ENCODE peak calls at places on chromosomes 2 and 18, in ten cellular contexts. One of them, this sample, is unnamed.

GRCh38 chr2:19131871-19132270 is 226.6 kb downstream of the OSR1 start:
- DNase-seq in cardiac muscle cell: no peak
- DNase-seq in thyroid gland: no peak
- DNase-seq in suprapubic skin: no peak
- DNase-seq in left ventricle myocardium inferior: no peak
- DNase-seq in transverse colon: no peak
- DNase-seq in adrenal gland: no peak
- DNase-seq in heart left ventricle: no peak
- DNase-seq in lung: no peak
- DNase-seq in Peyer's patch: no peak
- DNase-seq in this sample: no peak

GRCh38 chr18:79707671-79708070 is 28.1 kb downstream of the CTDP1 start:
- DNase-seq in Peyer's patch: no peak
- DNase-seq in cardiac muscle cell: no peak
- DNase-seq in suprapubic skin: no peak
- DNase-seq in adrenal gland: no peak
- DNase-seq in left ventricle myocardium inferior: no peak
- DNase-seq in heart left ventricle: no peak
- DNase-seq in thyroid gland: no peak
- DNase-seq in transverse colon: no peak
- DNase-seq in lung: no peak
- DNase-seq in this sample: no peak

GRCh38 chr2:44730583-44730982 is 210.9 kb upstream of the SIX3 start:
- DNase-seq in cardiac muscle cell: no peak
- DNase-seq in heart left ventricle: no peak
- DNase-seq in transverse colon: no peak
- DNase-seq in suprapubic skin: no peak
- DNase-seq in Peyer's patch: no peak
- DNase-seq in adrenal gland: no peak
- DNase-seq in lung: no peak
- DNase-seq in left ventricle myocardium inferior: no peak
- DNase-seq in thyroid gland: no peak
- DNase-seq in this sample: no peak

GRCh38 chr18:59085126-59085794 is 54.4 kb upstream of the SEC11C start:
- DNase-seq in heart left ventricle: no peak
- DNase-seq in adrenal gland: no peak
- DNase-seq in transverse colon: no peak
- DNase-seq in lung: no peak
- DNase-seq in suprapubic skin: no peak
- DNase-seq in cardiac muscle cell: no peak
- DNase-seq in thyroid gland: no peak
- DNase-seq in Peyer's patch: no peak
- DNase-seq in left ventricle myocardium inferior: no peak
- DNase-seq in this sample: no peak

GRCh38 chr2:100563407-100564247 is 834 bp downstream of the PDCL3 start:
- DNase-seq in lung: no peak
- DNase-seq in transverse colon: no peak
- DNase-seq in heart left ventricle: no peak
- DNase-seq in cardiac muscle cell: no peak
- DNase-seq in adrenal gland: peak; percentile 26
- DNase-seq in suprapubic skin: peak; percentile 80
- DNase-seq in left ventricle myocardium inferior: no peak
- DNase-seq in thyroid gland: peak; percentile 10
- DNase-seq in Peyer's patch: peak; percentile 31
- DNase-seq in this sample: peak; percentile 64

GRCh38 chr18:36157441-36157840 is 27.7 kb downstream of the ELP2 start:
- DNase-seq in cardiac muscle cell: no peak
- DNase-seq in Peyer's patch: no peak
- DNase-seq in thyroid gland: no peak
- DNase-seq in suprapubic skin: no peak
- DNase-seq in lung: no peak
- DNase-seq in left ventricle myocardium inferior: no peak
- DNase-seq in adrenal gland: no peak
- DNase-seq in heart left ventricle: no peak
- DNase-seq in transverse colon: no peak
- DNase-seq in this sample: no peak

GRCh38 chr2:129766594-129766993 is 212.9 kb upstream of the RAB6C start:
- DNase-seq in transverse colon: no peak
- DNase-seq in thyroid gland: no peak
- DNase-seq in Peyer's patch: no peak
- DNase-seq in suprapubic skin: peak; percentile 58
- DNase-seq in adrenal gland: no peak
- DNase-seq in heart left ventricle: no peak
- DNase-seq in left ventricle myocardium inferior: no peak
- DNase-seq in cardiac muscle cell: no peak
- DNase-seq in lung: no peak
- DNase-seq in this sample: no peak

GRCh38 chr18:45505497-45506206 is 109.6 kb upstream of the SLC14A2 start:
- DNase-seq in left ventricle myocardium inferior: peak; percentile 18
- DNase-seq in lung: no peak
- DNase-seq in adrenal gland: no peak
- DNase-seq in thyroid gland: no peak
- DNase-seq in suprapubic skin: no peak
- DNase-seq in cardiac muscle cell: peak; percentile 29
- DNase-seq in transverse colon: no peak
- DNase-seq in heart left ventricle: peak; percentile 20
- DNase-seq in Peyer's patch: no peak
- DNase-seq in this sample: no peak

GRCh38 chr2:172929644-172930043 is 146.0 kb upstream of the MAP3K20 start:
- DNase-seq in left ventricle myocardium inferior: no peak
- DNase-seq in adrenal gland: no peak
- DNase-seq in lung: no peak
- DNase-seq in Peyer's patch: no peak
- DNase-seq in thyroid gland: no peak
- DNase-seq in cardiac muscle cell: peak; percentile 27
- DNase-seq in transverse colon: no peak
- DNase-seq in suprapubic skin: no peak
- DNase-seq in heart left ventricle: no peak
- DNase-seq in this sample: no peak

GRCh38 chr18:12254137-12254819 is at the start of gene CIDEA:
- DNase-seq in transverse colon: no peak
- DNase-seq in cardiac muscle cell: peak; percentile 35
- DNase-seq in left ventricle myocardium inferior: no peak
- DNase-seq in thyroid gland: peak; percentile 43
- DNase-seq in Peyer's patch: no peak
- DNase-seq in lung: no peak
- DNase-seq in suprapubic skin: no peak
- DNase-seq in heart left ventricle: no peak
- DNase-seq in adrenal gland: no peak
- DNase-seq in this sample: no peak

GRCh38 chr18:79922971-79923411 is 28.5 kb downstream of the SLC66A2 start:
- DNase-seq in lung: no peak
- DNase-seq in transverse colon: peak; percentile 5
- DNase-seq in heart left ventricle: peak; percentile 16
- DNase-seq in cardiac muscle cell: no peak
- DNase-seq in adrenal gland: no peak
- DNase-seq in Peyer's patch: no peak
- DNase-seq in thyroid gland: peak; percentile 2
- DNase-seq in suprapubic skin: peak; percentile 71
- DNase-seq in left ventricle myocardium inferior: no peak
- DNase-seq in this sample: peak; percentile 10

GRCh38 chr2:82278409-82278808 is 1973.9 kb upstream of the LRRTM1 start:
- DNase-seq in left ventricle myocardium inferior: no peak
- DNase-seq in cardiac muscle cell: no peak
- DNase-seq in Peyer's patch: no peak
- DNase-seq in suprapubic skin: no peak
- DNase-seq in transverse colon: no peak
- DNase-seq in thyroid gland: no peak
- DNase-seq in adrenal gland: no peak
- DNase-seq in heart left ventricle: no peak
- DNase-seq in lung: no peak
- DNase-seq in this sample: no peak
- H3K9me3 ChIP-seq in left ventricle myocardium inferior: peaks cover 4% of the 10 kb centered on the region
- H3K9me3 ChIP-seq in cardiac muscle cell: no peaks in the 10 kb centered on the region
- H3K9me3 ChIP-seq in Peyer's patch: no peaks in the 10 kb centered on the region
- H3K9me3 ChIP-seq in suprapubic skin: no peaks in the 10 kb centered on the region
- H3K9me3 ChIP-seq in transverse colon: no peaks in the 10 kb centered on the region
- H3K9me3 ChIP-seq in thyroid gland: no peaks in the 10 kb centered on the region
- H3K9me3 ChIP-seq in adrenal gland: no peaks in the 10 kb centered on the region
- H3K9me3 ChIP-seq in heart left ventricle: no peaks in the 10 kb centered on the region
- H3K9me3 ChIP-seq in lung: peaks cover 9% of the 10 kb centered on the region
- H3K9me3 ChIP-seq in this sample: no peaks in the 10 kb centered on the region

DNA sequence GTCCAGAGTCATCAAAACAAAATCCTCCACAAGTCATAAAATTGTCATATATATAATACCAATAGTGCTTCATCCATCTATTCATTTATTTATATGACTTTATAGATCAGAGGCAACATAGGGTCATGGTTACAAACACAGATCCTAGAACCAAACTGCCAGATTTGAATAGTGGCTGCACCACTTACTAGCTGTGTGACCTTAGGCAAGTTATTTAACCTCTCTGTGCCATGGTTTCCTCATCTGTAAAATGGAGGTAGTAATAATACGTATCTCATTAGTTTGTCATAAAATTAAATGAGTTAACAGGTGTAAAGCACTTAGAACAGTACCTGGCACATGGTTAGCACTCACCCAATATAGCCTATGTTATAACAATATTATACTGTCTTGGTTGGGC is 58.9 kb upstream of the BZW1 start:
- DNase-seq in cardiac muscle cell: no peak
- DNase-seq in Peyer's patch: no peak
- DNase-seq in left ventricle myocardium inferior: no peak
- DNase-seq in thyroid gland: no peak
- DNase-seq in suprapubic skin: no peak
- DNase-seq in transverse colon: no peak
- DNase-seq in heart left ventricle: no peak
- DNase-seq in adrenal gland: no peak
- DNase-seq in lung: no peak
- DNase-seq in this sample: no peak
- TF ChIP-seq CTCF in cardiac muscle cell: no peak
- TF ChIP-seq CTCF in Peyer's patch: no peak
- TF ChIP-seq CTCF in left ventricle myocardium inferior: no peak
- TF ChIP-seq CTCF in thyroid gland: no peak
- TF ChIP-seq CTCF in suprapubic skin: no peak
- TF ChIP-seq CTCF in transverse colon: no peak
- TF ChIP-seq CTCF in heart left ventricle: no peak
- TF ChIP-seq CTCF in adrenal gland: no peak
- TF ChIP-seq CTCF in lung: no peak
- TF ChIP-seq CTCF in this sample: no peak

GRCh38 chr2:43193996-43194869 is 32.2 kb downstream of the ZFP36L2 start:
- DNase-seq in adrenal gland: no peak
- DNase-seq in cardiac muscle cell: no peak
- DNase-seq in transverse colon: peak; percentile 78
- DNase-seq in lung: peak; percentile 51
- DNase-seq in suprapubic skin: no peak
- DNase-seq in left ventricle myocardium inferior: no peak
- DNase-seq in heart left ventricle: no peak
- DNase-seq in thyroid gland: no peak
- DNase-seq in Peyer's patch: no peak
- DNase-seq in this sample: peak; percentile 29

GRCh38 chr2:43192939-43193651 is 33.3 kb downstream of the ZFP36L2 start:
- DNase-seq in lung: no peak
- DNase-seq in suprapubic skin: no peak
- DNase-seq in cardiac muscle cell: no peak
- DNase-seq in adrenal gland: no peak
- DNase-seq in Peyer's patch: no peak
- DNase-seq in heart left ventricle: no peak
- DNase-seq in thyroid gland: no peak
- DNase-seq in transverse colon: peak; percentile 40
- DNase-seq in left ventricle myocardium inferior: no peak
- DNase-seq in this sample: no peak

GRCh38 chr2:43193652-43193995 is 32.8 kb downstream of the ZFP36L2 start:
- DNase-seq in thyroid gland: no peak
- DNase-seq in heart left ventricle: no peak
- DNase-seq in Peyer's patch: no peak
- DNase-seq in transverse colon: no peak
- DNase-seq in left ventricle myocardium inferior: no peak
- DNase-seq in suprapubic skin: no peak
- DNase-seq in lung: no peak
- DNase-seq in adrenal gland: no peak
- DNase-seq in cardiac muscle cell: no peak
- DNase-seq in this sample: no peak

GRCh38 chr2:43190305-43191052 is 35.9 kb downstream of the ZFP36L2 start:
- DNase-seq in Peyer's patch: no peak
- DNase-seq in lung: no peak
- DNase-seq in heart left ventricle: no peak
- DNase-seq in thyroid gland: no peak
- DNase-seq in transverse colon: peak; percentile 17
- DNase-seq in left ventricle myocardium inferior: no peak
- DNase-seq in adrenal gland: no peak
- DNase-seq in suprapubic skin: no peak
- DNase-seq in cardiac muscle cell: no peak
- DNase-seq in this sample: no peak

GRCh38 chr2:43192039-43192438 is 34.4 kb downstream of the ZFP36L2 start:
- DNase-seq in thyroid gland: no peak
- DNase-seq in suprapubic skin: no peak
- DNase-seq in cardiac muscle cell: no peak
- DNase-seq in Peyer's patch: no peak
- DNase-seq in lung: no peak
- DNase-seq in left ventricle myocardium inferior: no peak
- DNase-seq in adrenal gland: no peak
- DNase-seq in transverse colon: no peak
- DNase-seq in heart left ventricle: no peak
- DNase-seq in this sample: no peak
- H3K4me3 ChIP-seq in thyroid gland: no peak overlapping the region
- H3K4me3 ChIP-seq in suprapubic skin: no peak overlapping the region
- H3K4me3 ChIP-seq in cardiac muscle cell: no peak overlapping the region
- H3K4me3 ChIP-seq in Peyer's patch: no peak overlapping the region
- H3K4me3 ChIP-seq in lung: no peak overlapping the region
- H3K4me3 ChIP-seq in left ventricle myocardium inferior: no peak overlapping the region
- H3K4me3 ChIP-seq in adrenal gland: no peak overlapping the region
- H3K4me3 ChIP-seq in transverse colon: no peak overlapping the region
- H3K4me3 ChIP-seq in heart left ventricle: no peak overlapping the region
- H3K4me3 ChIP-seq in this sample: no peak overlapping the region

GRCh38 chr2:985317-985898 is 34.8 kb downstream of the SNTG2 start:
- DNase-seq in transverse colon: no peak
- DNase-seq in Peyer's patch: no peak
- DNase-seq in left ventricle myocardium inferior: no peak
- DNase-seq in suprapubic skin: no peak
- DNase-seq in heart left ventricle: no peak
- DNase-seq in cardiac muscle cell: no peak
- DNase-seq in lung: no peak
- DNase-seq in adrenal gland: no peak
- DNase-seq in thyroid gland: no peak
- DNase-seq in this sample: no peak
- H3K9me3 ChIP-seq in transverse colon: no peaks in the 10 kb centered on the region
- H3K9me3 ChIP-seq in Peyer's patch: no peaks in the 10 kb centered on the region
- H3K9me3 ChIP-seq in left ventricle myocardium inferior: no peaks in the 10 kb centered on the region
- H3K9me3 ChIP-seq in suprapubic skin: no peaks in the 10 kb centered on the region
- H3K9me3 ChIP-seq in heart left ventricle: no peaks in the 10 kb centered on the region
- H3K9me3 ChIP-seq in cardiac muscle cell: no peaks in the 10 kb centered on the region
- H3K9me3 ChIP-seq in lung: peaks cover 5% of the 10 kb centered on the region
- H3K9me3 ChIP-seq in adrenal gland: no peaks in the 10 kb centered on the region
- H3K9me3 ChIP-seq in thyroid gland: no peaks in the 10 kb centered on the region
- H3K9me3 ChIP-seq in this sample: no peaks in the 10 kb centered on the region

GRCh38 chr2:36411962-36412444 is 56.4 kb downstream of the CRIM1 start:
- DNase-seq in lung: no peak
- DNase-seq in cardiac muscle cell: no peak
- DNase-seq in heart left ventricle: no peak
- DNase-seq in adrenal gland: no peak
- DNase-seq in suprapubic skin: no peak
- DNase-seq in transverse colon: no peak
- DNase-seq in thyroid gland: no peak
- DNase-seq in Peyer's patch: no peak
- DNase-seq in left ventricle myocardium inferior: no peak
- DNase-seq in this sample: no peak
- TF ChIP-seq CTCF in lung: no peak
- TF ChIP-seq CTCF in cardiac muscle cell: peak; percentile 5
- TF ChIP-seq CTCF in heart left ventricle: no peak
- TF ChIP-seq CTCF in adrenal gland: no peak
- TF ChIP-seq CTCF in suprapubic skin: no peak
- TF ChIP-seq CTCF in transverse colon: no peak
- TF ChIP-seq CTCF in thyroid gland: no peak
- TF ChIP-seq CTCF in Peyer's patch: no peak
- TF ChIP-seq CTCF in left ventricle myocardium inferior: no peak
- TF ChIP-seq CTCF in this sample: no peak

This sample was measured in WERI-Rb-1.